ENCODE peak calls at places on chromosome 9, in six cellular contexts. G, B, U, S, H and F are unnamed samples.

GRCh38 chr9:16044116-16044881 is 491.5 kb downstream of the CCDC171 start:
- DNase-seq in G (no peak), H (no peak), U (no peak), S (no peak), B (no peak), F (no peak)

GRCh38 chr9:18857769-18858168 is 175.2 kb downstream of the SAXO1 start:
- DNase-seq in S (no peak), B (no peak), H (no peak), U (no peak), G (no peak), F (no peak)

GRCh38 chr9:109843651-109844050 is 63.7 kb downstream of the PALM2AKAP2 start:
- DNase-seq in U (no peak), G (no peak), S (no peak), B (no peak), H (no peak), F (no peak)

GRCh38 chr9:88732128-88732527 is 197.2 kb downstream of the NXNL2 start:
- DNase-seq in G (no peak), B (no peak), S (no peak), U (peak; percentile 82), H (no peak), F (no peak)

GRCh38 chr9:125750656-125751035 is 3.5 kb downstream of the PBX3 start:
- DNase-seq in G (no peak), H (peak; percentile 50), S (no peak), U (no peak), B (no peak), F (no peak)

GRCh38 chr9:121707477-121708424 is 56.3 kb downstream of the DAB2IP start:
- DNase-seq in G (no peak), B (no peak), U (no peak), S (no peak), H (no peak), F (no peak)

GRCh38 chr9:93666279-93666784 is 89.9 kb downstream of the PHF2 start:
- DNase-seq in G (no peak), H (no peak), B (peak; percentile 51), U (no peak), S (no peak), F (no peak)

GRCh38 chr9:137218754-137219271 is 3.2 kb downstream of the RNF208 start:
- DNase-seq in H (no peak), G (peak; percentile 86), B (no peak), S (no peak), U (no peak), F (peak; percentile 62)

GRCh38 chr9:12993432-12993831 is 218.6 kb downstream of the LURAP1L start:
- DNase-seq in H (no peak), G (no peak), S (no peak), B (no peak), U (no peak), F (no peak)

GRCh38 chr9:109496126-109496707 is 1.9 kb downstream of the PTPN3 start:
- DNase-seq in U (no peak), B (no peak), S (no peak), H (no peak), G (no peak), F (no peak)

GRCh38 chr9:124376329-124376728 is 38.9 kb downstream of the PSMB7 start:
- DNase-seq in U (no peak), S (no peak), G (no peak), B (no peak), H (no peak), F (no peak)

GRCh38 chr9:107932601-107933000 is 443.0 kb upstream of the KLF4 start:
- DNase-seq in S (no peak), B (no peak), U (peak; percentile 39), G (no peak), H (no peak), F (no peak)

GRCh38 chr9:121499177-121499426 is 542 bp downstream of the GGTA1 start:
- DNase-seq in U (no peak), B (no peak), G (no peak), H (no peak), S (no peak), F (no peak)

GRCh38 chr9:5718296-5719032 is 89.6 kb downstream of the RIC1 start:
- DNase-seq in S (no peak), H (no peak), G (no peak), B (no peak), U (no peak), F (no peak)
- H3K9me3 ChIP-seq in S (peaks cover 5% of the 10 kb centered on the region), H (peaks cover 7% of the 10 kb centered on the region), G (no peaks in the 10 kb centered on the region), B (no peaks in the 10 kb centered on the region), U (no peaks in the 10 kb centered on the region), F (peaks cover 3% of the 10 kb centered on the region)

GRCh38 chr9:91360551-91361293 is 996 bp downstream of the AUH start:
- DNase-seq in G (no peak), S (no peak), H (no peak), U (no peak), B (no peak), F (no peak)

GRCh38 chr9:91364005-91364404 is 2.3 kb upstream of the AUH start:
- DNase-seq in B (no peak), U (no peak), S (no peak), G (no peak), H (no peak), F (no peak)

GRCh38 chr9:91362212-91362611 is 494 bp upstream of the AUH start:
- DNase-seq in U (no peak), B (no peak), S (no peak), G (no peak), H (no peak), F (no peak)

GRCh38 chr9:91359734-91360470 is 1.8 kb downstream of the AUH start:
- DNase-seq in B (no peak), H (no peak), G (no peak), U (no peak), S (no peak), F (no peak)

GRCh38 chr9:91361294-91362201 is at the start of gene AUH:
- DNase-seq in U (peak; percentile 93), G (peak; percentile 89), H (peak; percentile 98), S (peak; percentile 86), B (peak; percentile 92), F (peak; percentile 91)
- TF ChIP-seq EP300 in U (no peak), G (no peak), H (peak; percentile 14), S (no peak), B (no peak), F (no peak)

DNA sequence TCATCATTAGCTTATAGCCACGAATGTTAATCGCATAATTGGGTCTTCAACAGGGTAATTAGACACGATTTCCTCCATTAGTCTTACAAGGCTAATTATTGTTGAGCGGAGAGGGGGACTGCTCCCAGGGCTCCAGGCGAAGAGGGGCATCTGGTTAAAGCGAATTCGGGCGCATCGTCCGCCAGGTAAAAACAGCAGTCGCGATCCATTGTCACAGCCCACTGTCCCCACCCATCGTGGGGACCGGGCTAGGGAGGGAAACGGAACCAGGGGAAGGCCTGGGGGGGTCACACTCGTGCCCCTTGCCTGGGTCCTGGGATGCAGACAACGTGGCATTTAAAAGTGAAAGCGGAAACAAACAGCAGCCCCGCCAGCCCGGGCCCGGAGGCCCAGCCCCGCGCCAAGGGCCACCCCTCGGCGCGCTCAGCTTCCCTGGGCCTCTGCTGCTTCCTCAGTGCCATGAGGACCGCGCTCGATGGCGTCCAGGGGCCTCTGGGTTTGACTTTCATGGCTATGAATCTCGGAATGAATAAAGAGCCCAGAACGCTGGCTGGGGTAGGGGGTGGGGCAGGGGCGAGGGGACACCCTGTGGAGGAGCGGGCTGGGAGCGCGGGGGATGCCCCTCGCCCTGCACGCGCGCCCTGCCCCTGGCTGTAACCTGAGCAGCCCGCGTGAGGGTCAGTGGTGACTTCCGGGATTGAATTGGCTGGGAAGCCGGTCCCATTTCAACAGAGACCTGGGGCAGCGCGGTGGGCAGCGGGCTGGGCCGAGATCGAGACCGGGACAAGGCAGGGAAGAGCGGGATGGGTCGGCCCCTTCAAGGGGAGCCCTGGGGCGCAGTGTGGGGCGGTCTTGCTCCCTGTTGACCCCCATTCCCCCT is 99.9 kb downstream of the GTF3C4 start:
- DNase-seq in B (peak; percentile 76), H (no peak), S (no peak), U (peak; percentile 91), G (peak; percentile 78), F (peak; percentile 80)
- TF ChIP-seq POLR2AphosphoS5 in B (peak; percentile 54), H (no peak), S (no peak), U (peak; percentile 53), G (no peak), F (peak; percentile 33)

DNA sequence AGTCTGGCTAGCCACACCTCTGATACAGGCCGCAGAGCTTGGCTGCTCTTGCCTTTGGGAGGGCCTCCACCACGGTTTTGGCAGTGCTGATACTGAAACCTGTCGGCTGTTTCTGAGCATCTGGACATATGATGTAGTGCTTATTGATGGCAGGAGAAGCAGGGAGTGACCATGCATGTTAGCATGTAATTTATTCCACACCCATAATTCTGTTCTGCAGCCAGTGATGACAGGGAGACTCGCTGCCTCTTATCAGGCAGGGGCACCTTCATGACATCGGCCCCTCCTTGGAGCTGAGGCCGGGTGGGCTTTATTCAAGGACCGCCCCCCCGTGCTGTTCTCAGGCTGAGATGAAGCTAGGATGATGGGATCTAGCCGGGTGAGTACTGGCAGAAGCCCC is 49.0 kb downstream of the OLFM1 start:
- DNase-seq in S (no peak), B (no peak), U (no peak), H (peak; percentile 55), G (no peak), F (no peak)
- H3K9me3 ChIP-seq in S (no peaks in the 10 kb centered on the region), B (no peaks in the 10 kb centered on the region), U (peaks cover 5% of the 10 kb centered on the region), H (no peaks in the 10 kb centered on the region), G (peaks cover 7% of the 10 kb centered on the region), F (no peaks in the 10 kb centered on the region)

GRCh38 chr9:133031130-133031422 is 279 bp downstream of the GTF3C5 start:
- DNase-seq in B (no peak), G (no peak), U (no peak), H (no peak), S (no peak), F (no peak)
- TF ChIP-seq EP300 in B (no peak), G (no peak), U (no peak), H (no peak), S (no peak), F (no peak)

DNA sequence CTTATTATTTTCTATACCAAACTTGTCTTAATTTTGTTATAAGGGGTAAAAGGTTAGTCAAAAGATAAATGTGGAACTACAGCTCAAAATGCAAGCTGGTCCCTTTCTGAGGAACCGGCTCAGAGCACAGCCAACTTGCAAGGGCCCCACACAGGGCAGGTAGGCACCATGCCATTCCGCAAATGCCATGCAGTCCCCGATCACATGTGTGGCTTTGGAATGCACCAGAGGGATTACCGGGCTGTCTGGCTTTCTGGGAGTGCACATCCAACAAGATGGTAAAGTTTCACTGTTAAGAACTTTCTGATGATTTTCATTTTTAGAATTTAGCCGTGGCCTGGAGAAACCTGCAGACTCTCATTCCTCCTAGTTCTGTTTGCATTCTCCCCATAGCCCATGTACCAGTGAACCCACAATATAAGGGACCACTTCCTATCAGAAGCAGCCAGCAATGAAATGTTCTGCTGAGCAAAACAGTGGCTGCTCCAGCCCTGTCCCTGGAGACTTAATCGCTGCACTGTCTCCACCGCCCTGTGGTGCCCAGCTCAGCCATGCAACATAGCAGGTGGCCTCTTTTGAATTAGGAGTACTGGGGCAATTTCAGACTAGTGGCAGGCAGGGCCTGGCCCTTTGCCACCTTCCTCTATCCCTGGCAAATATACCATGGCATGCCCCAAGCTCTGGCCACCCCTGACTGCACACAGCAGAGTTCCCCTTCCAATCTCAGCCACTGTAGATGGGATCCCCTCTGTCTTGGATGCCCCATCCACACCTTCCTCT is 11.4 kb downstream of the SHB start:
- DNase-seq in U (no peak), H (no peak), B (no peak), G (peak; percentile 69), S (no peak), F (no peak)
- TF ChIP-seq POLR2AphosphoS5 in U (no peak), H (no peak), B (no peak), G (no peak), S (no peak), F (no peak)